ENCODE peak calls at places on chromosomes 7 and 10, in eight cellular contexts. A is thoracic aorta; R is CD8-positive, alpha-beta T cell; E is heart right ventricle; J is tibial artery; T is PC-3; S is heart left ventricle; G is stomach. O is an unnamed sample.

GRCh38 chr10:31197886-31198285 is 121.1 kb upstream of the ZEB1 start:
- DNase-seq in A (no peak), E (no peak), G (no peak), T (peak; percentile 11), R (no peak), S (no peak), J (no peak), O (no peak)

GRCh38 chr10:63722537-63722936 is 201.3 kb downstream of the REEP3 start:
- DNase-seq in S (no peak), G (no peak), A (peak; percentile 50), T (peak; percentile 81), E (no peak), R (no peak), J (peak; percentile 66), O (no peak)

GRCh38 chr7:74226633-74227032 is 16.8 kb downstream of the LAT2 start:
- DNase-seq in R (no peak), G (no peak), T (no peak), E (peak; percentile 37), A (no peak), S (peak; percentile 49), J (peak; percentile 31), O (no peak)

GRCh38 chr7:60706-61105 is 131.7 kb upstream of the FAM20C start:
- DNase-seq in A (no peak), G (no peak), S (peak; percentile 9), T (no peak), J (no peak), E (no peak), R (no peak), O (no peak)

GRCh38 chr7:140287988-140288387 is 110.3 kb downstream of the SLC37A3 start:
- DNase-seq in A (no peak), E (no peak), T (no peak), R (no peak), J (no peak), G (no peak), S (no peak), O (no peak)

GRCh38 chr7:105782391-105783063 is 93.9 kb downstream of the ATXN7L1 start:
- DNase-seq in T (peak; percentile 96), A (no peak), S (no peak), J (no peak), G (no peak), R (no peak), E (no peak), O (no peak)

GRCh38 chr10:121598261-121599249 is at the start of gene FGFR2:
- DNase-seq in E (peak; percentile 69), S (peak; percentile 83), J (peak; percentile 77), T (peak; percentile 69), A (no peak), R (no peak), G (peak; percentile 87), O (peak; percentile 86)

GRCh38 chr10:91976324-91977051 is 52.9 kb downstream of the BTAF1 start:
- DNase-seq in S (no peak), R (no peak), J (no peak), A (no peak), G (no peak), E (no peak), T (peak; percentile 22), O (no peak)

GRCh38 chr7:79282051-79282694 is 171.3 kb downstream of the MAGI2 start:
- DNase-seq in J (no peak), T (peak; percentile 71), A (no peak), G (no peak), R (no peak), S (no peak), E (peak; percentile 6), O (no peak)

DNA sequence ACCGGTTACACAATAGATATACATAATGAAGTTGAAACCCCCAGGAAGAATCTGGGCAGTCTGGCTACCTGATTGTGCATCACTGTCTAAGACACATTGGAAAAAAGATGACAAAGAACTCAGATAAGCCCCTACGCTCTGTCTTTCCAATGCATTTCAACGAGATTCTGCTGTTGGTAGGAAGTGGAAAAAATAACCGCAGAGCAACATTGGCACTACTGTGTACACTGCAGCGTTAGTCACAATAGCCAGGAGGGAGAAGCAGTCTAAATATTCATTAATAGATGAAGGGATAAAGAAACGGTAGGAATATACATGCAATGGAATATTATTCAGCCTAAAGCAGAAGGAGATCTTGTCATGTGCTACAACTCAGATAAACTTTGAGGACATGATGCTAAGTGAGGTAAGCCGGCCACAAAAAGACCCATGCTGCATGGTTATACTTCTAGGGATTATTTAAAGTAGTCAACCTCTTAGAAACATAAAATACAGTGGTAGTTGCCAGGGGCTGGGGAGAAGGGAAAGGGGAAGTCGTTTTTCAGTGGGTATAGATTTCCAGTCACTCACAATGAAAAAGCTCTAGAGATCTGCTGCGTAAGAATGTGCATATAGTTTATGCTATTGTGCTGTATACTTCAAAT is 40.3 kb downstream of the ELMO1 start:
- DNase-seq in G (no peak), A (no peak), E (no peak), S (no peak), T (no peak), J (no peak), R (no peak), O (no peak)
- H3K4me1 ChIP-seq in G (no peaks in the 10 kb centered on the region), A (no peaks in the 10 kb centered on the region), E (peaks cover 76% of the 10 kb centered on the region), S (peaks cover 79% of the 10 kb centered on the region), T (no peaks in the 10 kb centered on the region), J (peaks cover 4% of the 10 kb centered on the region), R (peaks cover 36% of the 10 kb centered on the region), O (no peaks in the 10 kb centered on the region)

GRCh38 chr7:28174901-28175661 is 5.5 kb downstream of the JAZF1 start:
- DNase-seq in E (no peak), J (no peak), A (no peak), S (no peak), R (no peak), T (no peak), G (no peak), O (no peak)

GRCh38 chr7:28174442-28174841 is 6.2 kb downstream of the JAZF1 start:
- DNase-seq in J (no peak), S (no peak), R (no peak), A (no peak), T (no peak), G (no peak), E (no peak), O (no peak)

GRCh38 chr7:28176645-28177044 is 4.0 kb downstream of the JAZF1 start:
- DNase-seq in R (no peak), J (no peak), A (no peak), E (no peak), G (no peak), T (no peak), S (no peak), O (no peak)

GRCh38 chr7:28177836-28178235 is 2.8 kb downstream of the JAZF1 start:
- DNase-seq in J (no peak), G (no peak), S (no peak), T (no peak), R (no peak), E (no peak), A (no peak), O (no peak)

GRCh38 chr7:28176174-28176573 is 4.4 kb downstream of the JAZF1 start:
- DNase-seq in T (no peak), R (no peak), J (no peak), G (no peak), S (no peak), E (no peak), A (no peak), O (no peak)
- H3K27ac ChIP-seq in T (no peak overlapping the region), R (no peak overlapping the region), J (peak overlapping the region; percentile 97), G (no peak overlapping the region), S (peak overlapping the region; percentile 82), E (peak overlapping the region; percentile 90), A (no peak overlapping the region), O (no peak overlapping the region)

GRCh38 chr10:109932391-109932790 is 9.1 kb upstream of the XPNPEP1 start:
- DNase-seq in E (no peak), A (no peak), J (no peak), S (no peak), G (no peak), T (no peak), R (no peak), O (no peak)

GRCh38 chr10:109931153-109931552 is 7.8 kb upstream of the XPNPEP1 start:
- DNase-seq in G (no peak), E (no peak), S (no peak), A (no peak), J (peak; percentile 50), T (no peak), R (no peak), O (no peak)

GRCh38 chr10:109928393-109928792 is 5.1 kb upstream of the XPNPEP1 start:
- DNase-seq in T (no peak), A (no peak), G (no peak), S (no peak), E (no peak), J (no peak), R (no peak), O (no peak)

GRCh38 chr10:109926141-109926745 is 2.9 kb upstream of the XPNPEP1 start:
- DNase-seq in R (no peak), T (no peak), E (no peak), J (no peak), S (no peak), A (no peak), G (no peak), O (no peak)

DNA sequence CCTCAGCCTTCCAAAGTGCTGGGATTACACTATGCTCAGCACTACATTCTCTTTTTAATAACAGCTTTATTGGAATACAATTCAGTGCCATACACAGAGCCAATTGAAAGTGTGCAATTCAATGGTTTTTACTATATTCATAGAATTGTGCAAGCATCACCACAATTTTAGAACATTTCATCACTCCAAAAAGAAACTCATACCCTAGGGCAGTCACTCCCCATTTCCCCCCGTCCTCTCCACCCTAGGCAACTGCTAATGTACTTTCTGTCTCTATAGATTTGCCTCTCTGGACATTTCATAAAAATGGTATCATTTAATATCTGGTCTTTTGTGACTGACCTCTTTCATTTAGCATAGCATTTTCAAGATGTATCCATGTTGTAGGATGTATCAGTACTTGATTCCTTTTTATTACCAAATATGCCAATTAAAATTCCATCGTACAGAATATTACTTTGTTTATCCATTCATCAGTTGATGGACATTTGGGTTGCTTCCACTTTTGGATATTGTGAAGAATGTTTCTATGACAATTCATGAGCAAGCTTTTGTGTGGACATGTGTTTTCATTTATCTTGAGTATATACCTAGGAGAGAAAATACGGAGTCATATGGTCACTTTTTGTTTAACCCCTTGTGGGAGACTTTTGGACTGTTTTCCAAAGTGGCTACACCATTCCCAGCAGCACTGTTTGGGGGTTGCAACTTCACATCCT is 6.3 kb upstream of the XPNPEP1 start:
- DNase-seq in E (no peak), R (no peak), G (no peak), A (no peak), T (no peak), J (no peak), S (no peak), O (no peak)
- TF ChIP-seq CTCF in E (no peak), R (no peak), G (no peak), A (no peak), T (no peak), J (no peak), S (no peak), O (no peak)

GRCh38 chr7:18457832-18458231 is 37.7 kb upstream of the HDAC9 start:
- DNase-seq in R (no peak), J (no peak), G (no peak), T (no peak), E (peak; percentile 22), A (no peak), S (peak; percentile 29), O (no peak)

GRCh38 chr7:18459439-18459838 is 36.1 kb upstream of the HDAC9 start:
- DNase-seq in G (no peak), E (no peak), R (no peak), S (no peak), A (no peak), J (no peak), T (no peak), O (no peak)

GRCh38 chr7:18461785-18462467 is 33.6 kb upstream of the HDAC9 start:
- DNase-seq in J (no peak), R (no peak), E (no peak), G (no peak), T (no peak), S (no peak), A (no peak), O (no peak)

GRCh38 chr7:18459846-18460245 is 35.7 kb upstream of the HDAC9 start:
- DNase-seq in T (no peak), J (no peak), E (no peak), S (no peak), R (no peak), G (no peak), A (no peak), O (no peak)

GRCh38 chr7:18458830-18459229 is 36.7 kb upstream of the HDAC9 start:
- DNase-seq in J (no peak), G (no peak), A (no peak), E (no peak), S (no peak), R (no peak), T (no peak), O (no peak)
- H3K4me1 ChIP-seq in J (peaks cover 6% of the 10 kb centered on the region), G (no peaks in the 10 kb centered on the region), A (peaks cover 14% of the 10 kb centered on the region), E (peaks cover 14% of the 10 kb centered on the region), S (peaks cover 20% of the 10 kb centered on the region), R (no peaks in the 10 kb centered on the region), T (no peaks in the 10 kb centered on the region), O (no peaks in the 10 kb centered on the region)

O was measured in colonic mucosa.